ENCODE peak calls at places on chromosome 10, in nine cellular contexts. G, O, R, D, W, C, H, B and S are unnamed samples.

GRCh38 chr10:114002422-114002821 is 41.2 kb upstream of the ADRB1 start:
- DNase-seq in W (no peak), C (no peak), H (no peak), B (no peak), D (no peak), R (no peak), G (no peak), O (no peak), S (no peak)

GRCh38 chr10:18446205-18446604 is 205.2 kb downstream of the NSUN6 start:
- DNase-seq in O (no peak), B (no peak), G (no peak), R (no peak), H (no peak), W (no peak), C (no peak), D (no peak), S (no peak)

GRCh38 chr10:100339236-100339635 is 7.8 kb upstream of the SCD start:
- DNase-seq in C (no peak), B (no peak), D (no peak), O (no peak), G (no peak), R (no peak), H (no peak), W (no peak), S (no peak)

GRCh38 chr10:75437693-75438092 is 6.3 kb downstream of the LRMDA start:
- DNase-seq in R (no peak), B (no peak), H (no peak), D (no peak), C (no peak), W (no peak), O (no peak), G (no peak), S (no peak)

GRCh38 chr10:50832171-50832751 is 53.2 kb downstream of the A1CF start:
- DNase-seq in R (no peak), D (no peak), C (no peak), G (peak), W (no peak), B (peak), H (peak), O (no peak), S (no peak)

GRCh38 chr10:96850825-96851224 is 18.7 kb downstream of the LCOR start:
- DNase-seq in O (no peak), W (no peak), R (no peak), D (no peak), G (peak), B (no peak), H (no peak), C (peak), S (no peak)

GRCh38 chr10:3682745-3683144 is 102.3 kb downstream of the KLF6 start:
- DNase-seq in H (no peak), G (no peak), R (no peak), B (no peak), O (no peak), D (no peak), C (no peak), W (no peak), S (no peak)

GRCh38 chr10:15213461-15213861 is 45.0 kb upstream of the NMT2 start:
- DNase-seq in D (no peak), R (no peak), B (no peak), W (no peak), C (no peak), H (no peak), G (no peak), O (no peak), S (no peak)

GRCh38 chr10:126621836-126622235 is 48.7 kb downstream of the C10orf90 start:
- DNase-seq in R (no peak), C (no peak), H (no peak), W (no peak), D (no peak), B (no peak), G (no peak), O (no peak), S (no peak)

GRCh38 chr10:109173910-109174309 is 749.4 kb downstream of the XPNPEP1 start:
- DNase-seq in W (no peak), B (no peak), O (no peak), C (no peak), R (no peak), G (no peak), H (no peak), D (no peak), S (no peak)

GRCh38 chr10:110681023-110681681 is 37.0 kb downstream of the RBM20 start:
- DNase-seq in R (no peak), D (peak), H (peak), B (peak), W (peak), C (peak), O (no peak), G (peak), S (no peak)

GRCh38 chr10:45355494-45355893 is 18.5 kb upstream of the ALOX5 start:
- DNase-seq in R (no peak), C (no peak), O (no peak), B (no peak), D (no peak), H (no peak), G (no peak), W (no peak), S (no peak)

GRCh38 chr10:60270426-60270825 is 119.2 kb downstream of the ANK3 start:
- DNase-seq in W (no peak), R (no peak), H (no peak), G (no peak), C (peak), B (no peak), D (no peak), O (no peak), S (no peak)

GRCh38 chr10:26365681-26366327 is 72.3 kb upstream of the APBB1IP start:
- DNase-seq in H (no peak), G (peak), O (no peak), D (no peak), C (peak), R (no peak), W (no peak), B (no peak), S (no peak)

GRCh38 chr10:121409466-121410104 is 188.7 kb downstream of the FGFR2 start:
- DNase-seq in W (no peak), C (no peak), O (no peak), B (no peak), G (no peak), D (no peak), H (no peak), R (no peak), S (no peak)

GRCh38 chr10:104096692-104097091 is 11.0 kb upstream of the COL17A1 start:
- DNase-seq in W (no peak), D (no peak), R (no peak), H (no peak), G (no peak), B (no peak), C (no peak), O (no peak), S (no peak)

GRCh38 chr10:13712799-13713581 is 126.2 kb downstream of the PRPF18 start:
- DNase-seq in C (peak), R (no peak), D (no peak), H (no peak), G (peak), B (peak), W (no peak), O (no peak), S (peak)

GRCh38 chr10:103781329-103782061 is 73.9 kb downstream of the SH3PXD2A start:
- DNase-seq in O (no peak), D (no peak), W (no peak), C (peak), B (peak), R (no peak), G (peak), H (peak), S (peak)

GRCh38 chr10:43208147-43209063 is 58.5 kb downstream of the RASGEF1A start:
- DNase-seq in C (no peak), B (no peak), G (no peak), W (no peak), R (no peak), H (no peak), O (no peak), D (no peak), S (no peak)

GRCh38 chr10:103564799-103565365 is 71.4 kb downstream of the NEURL1 start:
- DNase-seq in C (no peak), B (peak), H (peak), G (peak), W (no peak), D (no peak), O (no peak), R (no peak), S (no peak)

GRCh38 chr10:42753507-42754154 is 29.0 kb upstream of the BMS1 start:
- DNase-seq in D (no peak), R (no peak), B (peak), H (no peak), C (no peak), W (no peak), G (peak), O (no peak), S (no peak)